ENCODE peak calls at places on chromosomes 4 and X, in six cellular contexts. P, S, L, G, A and U are unnamed samples.

GRCh38 chr4:147596377-147596776 is 20.8 kb upstream of the TMEM184C start:
- DNase-seq in A (no peak), P (no peak), G (peak; percentile 11), L (no peak), S (no peak), U (no peak)

GRCh38 chr4:129905256-129905655 is 809.3 kb downstream of the C4orf33 start:
- DNase-seq in A (no peak), P (no peak), S (no peak), L (no peak), G (no peak), U (no peak)

GRCh38 chrX:46582325-46582724 is 8.8 kb downstream of the CHST7 start:
- DNase-seq in P (no peak), L (no peak), G (peak; percentile 32), A (peak; percentile 10), S (no peak), U (no peak)

GRCh38 chrX:150219374-150220185 is 143.5 kb upstream of the MAMLD1 start:
- DNase-seq in S (no peak), G (no peak), L (peak; percentile 10), P (no peak), A (peak; percentile 50), U (peak; percentile 56)

GRCh38 chr4:141046255-141046654 is 87.0 kb downstream of the RNF150 start:
- DNase-seq in G (no peak), P (no peak), A (peak; percentile 97), S (no peak), L (no peak), U (no peak)

GRCh38 chr4:1416948-1417260 is 10.7 kb upstream of the NKX1-1 start:
- DNase-seq in A (no peak), S (no peak), G (no peak), L (no peak), P (peak; percentile 51), U (peak; percentile 58)

GRCh38 chrX:151019837-151020236 is 36.7 kb downstream of the HMGB3 start:
- DNase-seq in L (no peak), G (no peak), A (peak; percentile 10), S (no peak), P (no peak), U (no peak)

GRCh38 chr4:117481742-117482141 is 396.4 kb upstream of the TRAM1L1 start:
- DNase-seq in G (no peak), P (no peak), A (peak; percentile 33), L (no peak), S (no peak), U (no peak)

GRCh38 chrX:1727531-1728027 is 112.7 kb downstream of the ASMT start:
- DNase-seq in S (no peak), G (no peak), L (no peak), A (no peak), P (no peak), U (no peak)

GRCh38 chr4:88991746-88992145 is 65.2 kb downstream of the FAM13A start:
- DNase-seq in G (peak; percentile 71), L (no peak), P (no peak), A (peak; percentile 32), S (no peak), U (no peak)

GRCh38 chr4:112213091-112213490 is 18.5 kb upstream of the AP1AR start:
- DNase-seq in G (no peak), P (no peak), A (no peak), L (no peak), S (peak; percentile 23), U (no peak)

GRCh38 chr4:53841711-53842110 is 222.7 kb downstream of the CHIC2 start:
- DNase-seq in P (no peak), A (no peak), L (no peak), S (no peak), G (no peak), U (no peak)

GRCh38 chr4:130849985-130850632 is 1754.2 kb downstream of the C4orf33 start:
- DNase-seq in P (no peak), L (no peak), G (no peak), S (no peak), A (no peak), U (no peak)

GRCh38 chrX:19729761-19730160 is 157.6 kb downstream of the SH3KBP1 start:
- DNase-seq in P (no peak), S (no peak), G (no peak), A (no peak), L (no peak), U (no peak)

GRCh38 chrX:104310084-104310483 is 55.4 kb upstream of the ESX1 start:
- DNase-seq in S (no peak), A (peak; percentile 51), G (peak; percentile 39), L (no peak), P (no peak), U (no peak)

GRCh38 chr4:22962186-22962786 is 269.5 kb downstream of the GBA3 start:
- DNase-seq in G (no peak), L (no peak), S (peak; percentile 2), A (peak; percentile 4), P (no peak), U (no peak)

GRCh38 chr4:138310498-138310897 is 68.3 kb upstream of the SLC7A11 start:
- DNase-seq in A (no peak), S (no peak), G (no peak), P (no peak), L (no peak), U (no peak)

GRCh38 chr4:183765121-183765990 is 106.3 kb downstream of the TRAPPC11 start:
- DNase-seq in G (peak; percentile 22), L (peak; percentile 44), P (no peak), A (no peak), S (no peak), U (no peak)

GRCh38 chr4:112348488-112349158 is 51.5 kb downstream of the ALPK1 start:
- DNase-seq in G (peak; percentile 12), P (peak; percentile 63), S (no peak), L (peak; percentile 69), A (peak; percentile 57), U (peak; percentile 69)

GRCh38 chrX:34764842-34765241 is 107.8 kb upstream of the TMEM47 start:
- DNase-seq in G (no peak), L (no peak), P (no peak), S (no peak), A (no peak), U (no peak)

GRCh38 chrX:46547857-46548256 is 2.6 kb upstream of the ZNF674 start:
- DNase-seq in G (peak; percentile 66), L (no peak), A (peak; percentile 72), S (no peak), P (no peak), U (no peak)

GRCh38 chr4:52961666-52962412 is 99.7 kb downstream of the RASL11B start:
- DNase-seq in G (no peak), L (no peak), P (no peak), A (no peak), S (no peak), U (no peak)

GRCh38 chr4:128604204-128604603 is 205.3 kb upstream of the JADE1 start:
- DNase-seq in P (no peak), A (no peak), S (no peak), G (no peak), L (no peak), U (no peak)

GRCh38 chr4:126604273-126604867 is 1028.4 kb upstream of the INTU start:
- DNase-seq in G (peak; percentile 39), A (peak; percentile 56), S (peak; percentile 19), L (no peak), P (no peak), U (no peak)

GRCh38 chr4:183960912-183961569 is 55.9 kb downstream of the STOX2 start:
- DNase-seq in P (no peak), L (no peak), S (no peak), G (no peak), A (no peak), U (no peak)

GRCh38 chrX:133414399-133415275 is 652 bp downstream of the GPC4 start:
- DNase-seq in S (no peak), G (no peak), A (peak; percentile 30), P (peak; percentile 69), L (peak; percentile 31), U (no peak)

GRCh38 chr4:55445921-55446577 is 50.3 kb downstream of the TMEM165 start:
- DNase-seq in A (peak; percentile 72), L (no peak), S (no peak), P (no peak), G (no peak), U (no peak)

GRCh38 chr4:103306870-103307345 is 108.8 kb upstream of the CENPE start:
- DNase-seq in S (no peak), P (no peak), G (no peak), A (no peak), L (no peak), U (no peak)

DNA sequence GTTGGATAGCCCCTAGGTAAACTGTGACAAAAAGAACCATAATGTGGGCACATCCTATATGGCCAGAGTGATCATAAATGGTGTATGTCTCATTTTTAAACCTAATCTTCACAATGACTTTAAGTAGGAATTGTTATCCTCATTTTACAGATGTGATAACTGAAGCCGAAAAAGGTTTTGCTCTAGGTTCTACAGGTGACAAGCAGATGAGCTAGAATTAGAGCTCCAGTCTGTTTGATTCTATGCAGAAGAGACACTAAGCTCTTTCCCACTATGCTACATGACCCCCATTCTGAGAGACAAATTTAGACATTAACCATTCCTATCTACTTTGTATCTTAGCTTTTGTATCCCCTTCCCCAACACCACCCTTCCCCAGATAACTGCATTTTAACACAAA is 2.0 kb downstream of the AREG start:
- DNase-seq in L (no peak), G (no peak), A (no peak), S (no peak), P (no peak), U (no peak)
- H3K4me3 ChIP-seq in L (no peak overlapping the region), G (no peak overlapping the region), A (no peak overlapping the region), S (no peak overlapping the region), P (peak overlapping the region; percentile 65), U (no peak overlapping the region)

GRCh38 chr4:91653067-91653466 is 650.7 kb upstream of the GRID2 start:
- DNase-seq in L (no peak), S (no peak), P (no peak), G (no peak), A (no peak), U (no peak)
- H3K27ac ChIP-seq in L (no peak overlapping the region), S (no peak overlapping the region), P (no peak overlapping the region), G (no peak overlapping the region), A (no peak overlapping the region), U (no peak overlapping the region)

GRCh38 chr4:79408063-79408462 is at the start of gene GK2:
- DNase-seq in S (no peak), G (no peak), L (peak; percentile 5), A (no peak), P (peak; percentile 63), U (no peak)
- H3K4me1 ChIP-seq in S (no peaks in the 10 kb centered on the region), G (no peaks in the 10 kb centered on the region), L (no peaks in the 10 kb centered on the region), A (no peaks in the 10 kb centered on the region), P (no peaks in the 10 kb centered on the region), U (no peaks in the 10 kb centered on the region)

GRCh38 chr4:105474110-105474518 is 252 bp upstream of the PPA2 start:
- DNase-seq in L (peak; percentile 90), G (peak; percentile 89), S (no peak), A (no peak), P (peak; percentile 95), U (no peak)
- H3K4me3 ChIP-seq in L (peak overlapping the region; percentile 96), G (peak overlapping the region; percentile 92), S (peak overlapping the region; percentile 91), A (peak overlapping the region; percentile 94), P (peak overlapping the region; percentile 93), U (peak overlapping the region; percentile 79)